ENCODE peak calls at places on chromosomes 3 and 15, in seven cellular contexts. J is suprapubic skin, I is A549, K is K562, A is tibial nerve, U is HepG2, T is ovary. W is an unnamed sample.

GRCh38 chr3:196971094-196971698 is 2.6 kb upstream of the PIGZ start:
- DNase-seq in U (no peak), A (no peak), K (peak; percentile 84), T (no peak), I (no peak), J (peak; percentile 53), W (no peak)

GRCh38 chr15:75827691-75828090 is 15.6 kb upstream of the UBE2Q2 start:
- DNase-seq in A (no peak), J (no peak), I (no peak), T (no peak), U (no peak), K (no peak), W (no peak)

GRCh38 chr3:61358364-61358763 is 107.1 kb upstream of the FHIT start:
- DNase-seq in A (peak; percentile 68), T (peak; percentile 74), K (no peak), J (peak; percentile 67), U (no peak), I (no peak), W (peak; percentile 90)

GRCh38 chr3:161914703-161915102 is 418.1 kb downstream of the OTOL1 start:
- DNase-seq in U (peak; percentile 44), A (peak; percentile 14), K (no peak), I (peak; percentile 42), T (peak; percentile 33), J (no peak), W (peak; percentile 69)

GRCh38 chr3:42600111-42600957 is at the start of gene NKTR:
- DNase-seq in J (peak; percentile 99), U (peak; percentile 97), T (peak; percentile 99), A (peak; percentile 99), I (peak; percentile 98), K (peak; percentile 99), W (peak; percentile 98)

GRCh38 chr3:10583798-10584708 is 78.7 kb upstream of the ATP2B2 start:
- DNase-seq in K (no peak), J (no peak), U (no peak), I (no peak), T (no peak), A (no peak), W (no peak)

GRCh38 chr3:87359025-87359424 is 82.6 kb upstream of the POU1F1 start:
- DNase-seq in I (no peak), A (no peak), U (no peak), K (no peak), J (no peak), T (no peak), W (no peak)

GRCh38 chr3:184229424-184230080 is at the start of gene VWA5B2:
- DNase-seq in K (peak; percentile 87), U (peak; percentile 44), J (no peak), T (peak; percentile 66), A (no peak), I (peak; percentile 57), W (no peak)

GRCh38 chr3:140117111-140117526 is 182.1 kb downstream of the CLSTN2 start:
- DNase-seq in I (no peak), T (no peak), U (no peak), J (no peak), A (no peak), K (no peak), W (no peak)

GRCh38 chr3:189914799-189915198 is 205.9 kb downstream of the P3H2 start:
- DNase-seq in T (no peak), U (no peak), A (peak; percentile 9), I (peak; percentile 88), K (no peak), J (no peak), W (no peak)

GRCh38 chr3:126659915-126660886 is 5.3 kb upstream of the TXNRD3 start:
- DNase-seq in T (no peak), I (peak; percentile 44), J (no peak), A (no peak), K (no peak), U (peak; percentile 28), W (peak; percentile 38)

GRCh38 chr15:99085413-99086326 is 19.2 kb upstream of the SYNM start:
- DNase-seq in U (no peak), I (no peak), K (no peak), A (no peak), T (no peak), J (no peak), W (no peak)

DNA sequence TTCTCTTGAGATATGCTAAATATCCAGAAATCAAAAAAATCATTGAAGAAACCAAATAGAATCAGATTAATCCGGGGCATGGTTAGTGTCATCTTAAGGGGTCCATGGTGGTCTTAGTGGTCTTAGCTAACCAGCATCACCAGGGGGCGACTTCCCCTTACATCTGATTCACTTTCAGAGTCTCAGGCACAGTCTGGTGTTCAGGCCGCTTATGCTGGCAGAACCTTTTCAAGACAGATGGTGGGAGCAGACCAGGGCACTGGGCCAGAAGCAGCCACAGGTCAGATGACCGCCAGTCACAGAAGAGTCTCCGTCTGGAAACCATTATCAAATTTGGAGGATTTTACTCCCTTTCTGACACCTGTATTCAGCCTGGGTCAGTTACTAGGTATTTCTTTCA is 365.7 kb downstream of the GBE1 start:
- DNase-seq in A (no peak), J (no peak), I (peak; percentile 4), U (peak; percentile 1), K (peak; percentile 1), T (no peak), W (no peak)
- TF ChIP-seq CTCF in A (no peak), J (no peak), I (no peak), U (peak; percentile 7), K (no peak), T (no peak), W (no peak)

GRCh38 chr3:141432904-141433303 is 53.9 kb upstream of the RASA2 start:
- DNase-seq in J (no peak), I (no peak), U (no peak), T (no peak), A (no peak), K (no peak), W (no peak)

GRCh38 chr3:141429371-141430035 is 57.3 kb upstream of the RASA2 start:
- DNase-seq in A (no peak), U (no peak), J (no peak), T (no peak), K (no peak), I (no peak), W (peak; percentile 88)

GRCh38 chr3:141434255-141434654 is 52.6 kb upstream of the RASA2 start:
- DNase-seq in U (no peak), K (no peak), T (no peak), I (no peak), J (no peak), A (no peak), W (no peak)

GRCh38 chr3:141430326-141430725 is 56.5 kb upstream of the RASA2 start:
- DNase-seq in I (no peak), T (no peak), K (no peak), U (no peak), A (no peak), J (no peak), W (no peak)

DNA sequence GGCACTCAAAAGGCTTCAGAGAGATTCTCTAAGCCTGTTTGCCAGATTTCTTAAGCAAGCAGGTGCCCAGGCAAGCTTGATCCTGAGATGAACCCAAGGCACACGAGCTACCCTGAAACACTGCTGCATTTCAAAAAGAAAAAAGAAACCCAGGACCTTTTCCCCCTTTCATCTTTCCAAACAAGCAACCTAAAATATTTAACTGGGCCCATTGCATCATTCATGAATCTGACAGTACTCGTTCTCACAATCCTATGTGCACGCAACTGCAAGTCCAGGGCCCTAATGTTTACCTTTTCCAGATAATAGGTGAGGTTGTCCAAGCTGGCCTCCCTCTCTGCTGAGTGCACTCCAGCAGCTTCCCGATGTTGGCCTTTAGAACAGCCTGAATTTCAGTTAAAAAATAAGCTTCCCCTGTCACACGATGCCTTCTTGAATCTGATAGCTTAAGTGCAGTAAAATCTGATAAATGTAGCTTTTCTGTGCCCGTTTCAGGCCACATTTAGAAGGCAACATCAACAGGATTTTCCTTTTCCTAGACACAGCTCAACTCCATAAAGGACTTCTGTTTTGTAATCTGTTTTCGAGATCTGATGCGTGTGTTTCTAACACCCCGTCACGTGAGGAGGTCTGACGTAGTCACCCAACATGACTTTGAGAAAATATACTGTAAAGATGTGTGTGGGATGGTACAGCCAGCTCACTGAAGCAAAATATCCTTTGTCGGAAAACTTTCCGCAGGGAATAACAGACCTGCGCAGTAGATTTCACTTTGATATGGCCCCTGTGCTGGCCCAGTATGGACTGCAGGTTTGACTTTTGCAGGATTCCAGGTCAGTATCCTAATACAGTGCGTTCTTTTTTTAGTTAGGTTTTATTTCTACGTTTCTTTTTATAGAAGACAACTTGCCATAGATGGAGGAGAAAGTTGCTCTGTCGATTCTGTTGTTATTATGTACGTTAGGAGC is 55.1 kb upstream of the RASA2 start:
- DNase-seq in J (no peak), T (no peak), K (no peak), I (no peak), U (peak; percentile 95), A (no peak), W (peak; percentile 88)
- TF ChIP-seq EP300 in J (no peak), T (no peak), K (no peak), I (no peak), U (peak; percentile 69), A (peak; percentile 80), W (peak; percentile 97)

GRCh38 chr15:70293138-70293537 is 195.4 kb upstream of the TLE3 start:
- DNase-seq in A (no peak), K (no peak), I (no peak), U (no peak), T (no peak), J (no peak), W (no peak)
- TF ChIP-seq CTCF in A (no peak), K (no peak), I (no peak), U (no peak), T (no peak), J (no peak), W (no peak)

DNA sequence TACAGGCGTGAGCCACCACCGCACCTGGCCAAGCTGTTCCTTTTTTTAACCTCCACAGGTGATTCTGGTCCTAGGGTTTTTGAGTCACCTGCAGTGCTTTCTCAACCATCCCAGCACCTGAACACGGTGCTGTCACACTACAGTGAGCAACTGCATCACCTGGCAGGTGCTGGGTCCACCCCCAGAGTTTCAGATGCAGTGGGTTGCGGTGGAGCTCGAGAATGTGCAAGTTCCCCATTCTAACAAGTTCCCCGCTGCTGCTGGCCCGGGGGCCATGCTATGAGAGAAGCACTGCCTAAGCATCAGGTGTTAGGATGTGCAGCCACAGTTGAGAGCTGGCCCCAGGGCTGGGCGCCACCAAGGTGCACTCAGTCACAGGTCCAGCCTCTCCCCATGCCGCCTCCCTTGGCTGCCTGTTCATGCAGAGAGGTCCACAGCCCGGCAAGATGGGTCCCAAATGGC is 18.0 kb downstream of the ISG20 start:
- DNase-seq in J (no peak), U (no peak), T (no peak), I (no peak), K (no peak), A (no peak), W (peak; percentile 59)
- TF ChIP-seq EP300 in J (no peak), U (no peak), T (no peak), I (no peak), K (no peak), A (no peak), W (no peak)